ENCODE peak calls at places on chromosomes 2 and 18, in seven cellular contexts. M is HCT116; U is ascending aorta; F is CD8-positive, alpha-beta T cell; O is D721Med; Z is retinal pigment epithelial cell; C is mesothelial cell of epicardium. E is an unnamed sample.

GRCh38 chr2:217289909-217290283 is 430.0 kb upstream of the TNP1 start:
- DNase-seq in O (peak), U (no peak), M (no peak), F (no peak), Z (no peak), C (no peak), E (peak)

GRCh38 chr2:18436408-18437077 is 123.9 kb downstream of the RDH14 start:
- DNase-seq in F (no peak), M (no peak), U (no peak), C (no peak), Z (no peak), O (no peak), E (no peak)

GRCh38 chr2:73104933-73105332 is 7.8 kb downstream of the RAB11FIP5 start:
- DNase-seq in Z (peak), C (no peak), F (no peak), O (no peak), M (no peak), U (no peak), E (no peak)

GRCh38 chr18:58135806-58136331 is 91.8 kb downstream of the NEDD4L start:
- DNase-seq in O (peak), F (peak), M (peak), C (no peak), Z (peak), U (peak), E (peak)

GRCh38 chr2:71620116-71620515 is 166.8 kb downstream of the DYSF start:
- DNase-seq in Z (no peak), F (no peak), O (no peak), U (peak), M (no peak), C (no peak), E (no peak)

GRCh38 chr18:58615150-58616132 is 13.4 kb downstream of the ALPK2 start:
- DNase-seq in C (no peak), M (no peak), U (no peak), F (peak), Z (no peak), O (no peak), E (no peak)

GRCh38 chr2:215772003-215772402 is 241.3 kb downstream of the MREG start:
- DNase-seq in Z (no peak), O (no peak), U (no peak), F (no peak), M (no peak), C (no peak), E (no peak)

GRCh38 chr2:98548920-98549818 is 59.1 kb downstream of the COA5 start:
- DNase-seq in O (no peak), F (no peak), C (no peak), M (no peak), U (no peak), Z (no peak), E (no peak)

GRCh38 chr2:149991576-149991975 is 404.0 kb upstream of the MMADHC start:
- DNase-seq in Z (no peak), F (no peak), M (no peak), O (no peak), C (no peak), U (no peak), E (peak)

GRCh38 chr2:17759805-17760204 is 5.9 kb downstream of the GEN1 start:
- DNase-seq in Z (no peak), U (no peak), O (no peak), C (no peak), M (no peak), F (no peak), E (no peak)

GRCh38 chr2:4745596-4745995 is 946.6 kb upstream of the SOX11 start:
- DNase-seq in U (no peak), C (no peak), M (no peak), O (no peak), Z (no peak), F (no peak), E (no peak)

GRCh38 chr2:12828932-12829331 is 112.2 kb downstream of the TRIB2 start:
- DNase-seq in F (no peak), Z (no peak), U (no peak), M (no peak), C (no peak), O (no peak), E (no peak)

GRCh38 chr2:121356058-121356640 is 71.1 kb upstream of the TFCP2L1 start:
- DNase-seq in M (peak), O (peak), C (peak), U (no peak), F (no peak), Z (peak), E (peak)

GRCh38 chr18:70421471-70421870 is 132.6 kb downstream of the SOCS6 start:
- DNase-seq in U (no peak), M (peak), F (no peak), Z (peak), O (no peak), C (no peak), E (no peak)

GRCh38 chr2:232886176-232886575 is 16.1 kb downstream of the SNORC start:
- DNase-seq in U (peak), Z (no peak), C (no peak), F (no peak), M (no peak), O (no peak), E (no peak)

GRCh38 chr2:121036226-121036692 is 248.7 kb downstream of the TFCP2L1 start:
- DNase-seq in O (no peak), F (no peak), U (no peak), C (no peak), Z (no peak), M (no peak), E (no peak)

GRCh38 chr2:161384864-161385263 is 31.2 kb upstream of the TBR1 start:
- DNase-seq in C (no peak), O (no peak), M (no peak), F (no peak), Z (no peak), U (no peak), E (no peak)

GRCh38 chr2:104867351-104868080 is 13.6 kb downstream of the POU3F3 start:
- DNase-seq in M (no peak), F (no peak), C (no peak), Z (no peak), O (no peak), U (no peak), E (no peak)

GRCh38 chr18:13521418-13521817 is 204.9 kb downstream of the FAM210A start:
- DNase-seq in Z (no peak), M (no peak), O (no peak), F (no peak), C (no peak), U (peak), E (no peak)

GRCh38 chr2:58569460-58570185 is 328.5 kb upstream of the FANCL start:
- DNase-seq in Z (peak), C (no peak), F (no peak), O (no peak), U (no peak), M (no peak), E (no peak)

GRCh38 chr2:12507295-12507694 is 209.4 kb upstream of the TRIB2 start:
- DNase-seq in C (no peak), U (no peak), F (no peak), O (no peak), M (no peak), Z (no peak), E (peak)

GRCh38 chr2:150860301-150860700 is 372.8 kb upstream of the RND3 start:
- DNase-seq in U (no peak), O (no peak), M (no peak), C (no peak), Z (no peak), F (no peak), E (no peak)

GRCh38 chr18:44733069-44733753 is 52.5 kb downstream of the SETBP1 start:
- DNase-seq in O (no peak), U (no peak), M (no peak), C (no peak), Z (no peak), F (no peak), E (peak)

GRCh38 chr18:9919564-9920232 is 5.9 kb downstream of the VAPA start:
- DNase-seq in F (no peak), U (no peak), C (no peak), M (no peak), Z (no peak), O (no peak), E (no peak)

GRCh38 chr2:148007219-148007900 is 13.2 kb downstream of the ORC4 start:
- DNase-seq in C (no peak), M (no peak), U (no peak), O (no peak), F (no peak), Z (no peak), E (no peak)

DNA sequence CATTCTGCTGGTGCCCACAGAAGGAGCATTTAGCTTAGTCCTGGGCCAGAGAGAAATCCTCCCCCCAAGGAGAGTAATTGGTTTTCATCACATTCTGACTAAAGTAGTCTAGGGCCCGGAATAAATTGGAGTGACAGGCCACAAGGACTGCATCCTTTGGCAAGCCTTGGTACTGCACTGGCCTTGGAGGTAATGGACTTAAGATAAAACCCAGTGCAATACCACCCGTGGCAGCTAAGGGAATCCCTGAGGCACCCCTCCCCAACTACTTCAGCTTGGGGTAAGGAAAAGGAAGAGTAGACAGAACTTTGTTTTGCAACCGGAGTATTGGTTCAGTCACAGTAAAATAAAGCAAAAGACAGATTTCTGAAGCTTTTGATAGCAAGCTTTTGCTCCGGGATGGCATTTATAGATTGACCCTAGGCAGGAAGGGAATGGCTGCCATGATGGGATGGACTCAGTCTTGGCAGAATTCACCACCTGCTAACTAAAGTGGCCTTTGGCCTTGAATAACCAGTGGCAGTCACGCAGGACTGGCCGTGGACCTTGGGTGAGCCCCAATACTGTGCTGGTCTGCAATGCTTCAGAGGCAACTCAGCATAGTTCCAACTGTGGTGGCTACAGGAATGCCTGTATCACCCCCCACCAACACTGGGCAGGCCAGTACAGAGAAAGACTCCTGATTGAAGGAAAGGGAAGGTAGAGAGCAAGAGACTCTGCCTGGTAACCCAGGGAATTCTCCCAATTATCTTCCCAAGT is 14.1 kb downstream of the ORC4 start:
- DNase-seq in U (no peak), F (no peak), O (no peak), M (no peak), Z (no peak), C (no peak), E (no peak)
- TF ChIP-seq CTCF in U (no peak), F (no peak), O (no peak), M (no peak), Z (no peak), C (peak), E (no peak)

DNA sequence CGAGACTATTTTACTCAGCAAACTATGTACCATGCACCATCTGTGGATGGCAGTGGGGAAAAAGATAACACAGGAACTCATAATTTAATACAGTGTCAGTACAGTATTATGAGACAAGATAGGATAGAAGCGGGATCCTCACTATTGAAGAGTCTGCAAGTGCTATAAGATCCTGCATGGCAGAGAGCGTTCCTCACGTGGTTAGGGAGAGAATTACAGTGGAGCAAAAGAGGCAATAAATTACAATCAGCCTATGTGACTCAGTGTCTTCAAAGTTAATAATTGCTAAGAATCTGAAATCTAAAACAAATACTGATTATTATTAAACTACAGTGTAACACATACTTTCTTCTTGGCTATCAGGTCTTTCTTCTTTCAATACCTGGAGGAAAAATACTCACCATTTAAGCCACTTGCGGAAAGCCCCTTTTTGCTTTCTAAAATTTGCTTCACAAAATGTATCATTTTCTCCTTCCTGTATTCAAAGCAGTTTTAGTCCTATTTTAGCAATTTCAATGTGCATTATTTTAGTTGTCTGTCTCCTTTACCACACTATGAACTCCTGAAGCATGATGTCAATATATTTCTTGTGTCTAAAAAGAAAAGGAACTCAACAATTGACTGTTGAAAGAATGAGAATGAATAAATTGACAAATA is 342.9 kb downstream of the SPAG16 start:
- DNase-seq in F (no peak), O (no peak), U (no peak), M (no peak), Z (no peak), C (no peak), E (no peak)
- TF ChIP-seq CTCF in F (no peak), O (no peak), U (no peak), M (no peak), Z (no peak), C (no peak), E (no peak)

GRCh38 chr2:101277111-101277510 is 24.4 kb downstream of the CNOT11 start:
- DNase-seq in O (no peak), U (no peak), F (no peak), C (no peak), Z (no peak), M (no peak), E (peak)
- TF ChIP-seq CTCF in O (peak), U (no peak), F (no peak), C (no peak), Z (no peak), M (no peak), E (peak)

DNA sequence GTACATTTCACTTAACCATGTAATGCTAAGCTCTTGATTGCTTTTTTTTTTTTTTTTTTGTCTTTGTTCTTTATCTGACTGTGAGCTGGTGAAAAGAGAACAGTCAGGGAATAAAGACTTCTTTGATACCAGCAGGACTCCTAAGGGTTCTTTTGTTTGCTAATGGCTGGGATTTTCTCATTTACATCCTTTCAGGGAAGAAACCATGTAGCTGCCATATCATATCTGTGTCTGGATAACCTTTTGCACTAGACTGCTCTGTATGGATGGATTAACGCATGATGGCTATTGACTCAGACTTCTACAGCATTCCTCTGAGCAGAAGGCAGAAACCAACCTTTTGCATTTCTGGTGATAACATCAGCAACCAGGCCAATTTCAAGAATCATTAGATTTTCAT is 504.0 kb downstream of the LRRTM4 start:
- DNase-seq in Z (peak), F (no peak), C (no peak), O (no peak), M (no peak), U (no peak), E (no peak)
- TF ChIP-seq CTCF in Z (no peak), F (no peak), C (no peak), O (no peak), M (no peak), U (no peak), E (no peak)

GRCh38 chr2:172101707-172102158 is 967 bp downstream of the DLX2 start:
- DNase-seq in F (no peak), O (no peak), U (no peak), Z (no peak), M (no peak), C (no peak), E (no peak)
- TF ChIP-seq CTCF in F (no peak), O (no peak), U (no peak), Z (no peak), M (no peak), C (no peak), E (no peak)

GRCh38 chr2:47782557-47783490 is at the start of gene MSH6:
- DNase-seq in U (peak), Z (peak), M (peak), O (peak), F (peak), C (peak), E (peak)
- TF ChIP-seq CTCF in U (no peak), Z (no peak), M (no peak), O (no peak), F (no peak), C (no peak), E (no peak)

GRCh38 chr18:26965206-26965605 is 99.7 kb upstream of the AQP4 start:
- DNase-seq in M (no peak), F (no peak), C (no peak), U (no peak), O (no peak), Z (no peak), E (no peak)

GRCh38 chr18:26961805-26962204 is 96.3 kb upstream of the AQP4 start:
- DNase-seq in Z (no peak), M (no peak), O (no peak), U (no peak), F (no peak), C (no peak), E (no peak)

GRCh38 chr18:26960901-26961300 is 95.4 kb upstream of the AQP4 start:
- DNase-seq in Z (no peak), U (no peak), F (no peak), C (no peak), M (no peak), O (no peak), E (no peak)

GRCh38 chr18:26963292-26963691 is 97.8 kb upstream of the AQP4 start:
- DNase-seq in M (no peak), O (no peak), C (no peak), U (no peak), Z (no peak), F (no peak), E (no peak)
- TF ChIP-seq CTCF in M (no peak), O (peak), C (no peak), U (no peak), Z (peak), F (no peak), E (peak)

GRCh38 chr2:50872543-50872942 is 159.4 kb downstream of the NRXN1 start:
- DNase-seq in C (no peak), F (no peak), U (no peak), O (no peak), Z (no peak), M (peak), E (no peak)
- TF ChIP-seq CTCF in C (no peak), F (no peak), U (no peak), O (no peak), Z (peak), M (no peak), E (no peak)

GRCh38 chr2:9570182-9571060 is 14.8 kb upstream of the ADAM17 start:
- DNase-seq in M (no peak), Z (no peak), O (no peak), C (no peak), F (no peak), U (no peak), E (no peak)
- TF ChIP-seq CTCF in M (no peak), Z (no peak), O (no peak), C (no peak), F (no peak), U (no peak), E (peak)

E was measured in HFFc6.